ENCODE peak calls at places on chromosomes 7 and 10, in eight cellular contexts. One of them, this sample, is unnamed.

GRCh38 chr7:124692420-124692819 is 73.2 kb downstream of the GPR37 start:
- DNase-seq in AG09319: no peak
- DNase-seq in esophagus squamous epithelium: no peak
- DNase-seq in ovary: no peak
- DNase-seq in heart left ventricle: no peak
- DNase-seq in PC-9: no peak
- DNase-seq in hepatocyte: no peak
- DNase-seq in fibroblast of villous mesenchyme: no peak
- DNase-seq in this sample: no peak

GRCh38 chr7:101075646-101076045 is 9.6 kb upstream of the TRIM56 start:
- DNase-seq in heart left ventricle: no peak
- DNase-seq in hepatocyte: no peak
- DNase-seq in AG09319: no peak
- DNase-seq in esophagus squamous epithelium: no peak
- DNase-seq in ovary: no peak
- DNase-seq in fibroblast of villous mesenchyme: no peak
- DNase-seq in PC-9: no peak
- DNase-seq in this sample: no peak

GRCh38 chr7:158428131-158428841 is 159.3 kb downstream of the PTPRN2 start:
- DNase-seq in hepatocyte: no peak
- DNase-seq in esophagus squamous epithelium: no peak
- DNase-seq in AG09319: no peak
- DNase-seq in ovary: no peak
- DNase-seq in fibroblast of villous mesenchyme: no peak
- DNase-seq in heart left ventricle: no peak
- DNase-seq in PC-9: no peak
- DNase-seq in this sample: no peak

GRCh38 chr7:110084177-110084807 is 1006.6 kb upstream of the LRRN3 start:
- DNase-seq in ovary: no peak
- DNase-seq in fibroblast of villous mesenchyme: no peak
- DNase-seq in AG09319: no peak
- DNase-seq in esophagus squamous epithelium: no peak
- DNase-seq in PC-9: no peak
- DNase-seq in heart left ventricle: no peak
- DNase-seq in hepatocyte: peak; percentile 24
- DNase-seq in this sample: no peak

GRCh38 chr7:16668049-16668858 is 22.3 kb downstream of the BZW2 start:
- DNase-seq in hepatocyte: peak; percentile 91
- DNase-seq in esophagus squamous epithelium: no peak
- DNase-seq in AG09319: peak; percentile 96
- DNase-seq in fibroblast of villous mesenchyme: peak; percentile 100
- DNase-seq in PC-9: peak; percentile 100
- DNase-seq in ovary: peak; percentile 24
- DNase-seq in heart left ventricle: peak; percentile 79
- DNase-seq in this sample: no peak

GRCh38 chr7:84799131-84799530 is 387.7 kb downstream of the SEMA3D start:
- DNase-seq in ovary: no peak
- DNase-seq in heart left ventricle: no peak
- DNase-seq in esophagus squamous epithelium: no peak
- DNase-seq in hepatocyte: peak; percentile 8
- DNase-seq in PC-9: no peak
- DNase-seq in AG09319: no peak
- DNase-seq in fibroblast of villous mesenchyme: no peak
- DNase-seq in this sample: no peak

GRCh38 chr7:36625247-36625646 is 99.0 kb downstream of the AOAH start:
- DNase-seq in AG09319: no peak
- DNase-seq in heart left ventricle: no peak
- DNase-seq in PC-9: no peak
- DNase-seq in hepatocyte: no peak
- DNase-seq in fibroblast of villous mesenchyme: peak; percentile 16
- DNase-seq in esophagus squamous epithelium: no peak
- DNase-seq in ovary: no peak
- DNase-seq in this sample: no peak

GRCh38 chr10:33067917-33068316 is 109.9 kb upstream of the ITGB1 start:
- DNase-seq in PC-9: no peak
- DNase-seq in ovary: no peak
- DNase-seq in esophagus squamous epithelium: no peak
- DNase-seq in heart left ventricle: no peak
- DNase-seq in AG09319: no peak
- DNase-seq in hepatocyte: no peak
- DNase-seq in fibroblast of villous mesenchyme: no peak
- DNase-seq in this sample: no peak

GRCh38 chr10:119602241-119603095 is 5.7 kb upstream of the TIAL1 start:
- DNase-seq in esophagus squamous epithelium: no peak
- DNase-seq in hepatocyte: no peak
- DNase-seq in heart left ventricle: no peak
- DNase-seq in fibroblast of villous mesenchyme: peak; percentile 36
- DNase-seq in AG09319: no peak
- DNase-seq in ovary: no peak
- DNase-seq in PC-9: no peak
- DNase-seq in this sample: peak; percentile 15

GRCh38 chr7:59079-59825 is 133.1 kb upstream of the FAM20C start:
- DNase-seq in PC-9: no peak
- DNase-seq in ovary: peak; percentile 4
- DNase-seq in hepatocyte: no peak
- DNase-seq in fibroblast of villous mesenchyme: no peak
- DNase-seq in heart left ventricle: no peak
- DNase-seq in AG09319: no peak
- DNase-seq in esophagus squamous epithelium: no peak
- DNase-seq in this sample: no peak

GRCh38 chr10:98492763-98493162 is 46.0 kb upstream of the HPS1 start:
- DNase-seq in ovary: no peak
- DNase-seq in hepatocyte: no peak
- DNase-seq in fibroblast of villous mesenchyme: no peak
- DNase-seq in AG09319: no peak
- DNase-seq in heart left ventricle: no peak
- DNase-seq in PC-9: no peak
- DNase-seq in esophagus squamous epithelium: no peak
- DNase-seq in this sample: no peak

GRCh38 chr10:98487692-98488091 is 41.0 kb upstream of the HPS1 start:
- DNase-seq in fibroblast of villous mesenchyme: no peak
- DNase-seq in AG09319: no peak
- DNase-seq in hepatocyte: no peak
- DNase-seq in PC-9: no peak
- DNase-seq in ovary: no peak
- DNase-seq in esophagus squamous epithelium: no peak
- DNase-seq in heart left ventricle: no peak
- DNase-seq in this sample: no peak

GRCh38 chr10:98486421-98486820 is 39.7 kb upstream of the HPS1 start:
- DNase-seq in fibroblast of villous mesenchyme: peak; percentile 74
- DNase-seq in hepatocyte: no peak
- DNase-seq in esophagus squamous epithelium: no peak
- DNase-seq in heart left ventricle: no peak
- DNase-seq in AG09319: no peak
- DNase-seq in PC-9: no peak
- DNase-seq in ovary: no peak
- DNase-seq in this sample: no peak

GRCh38 chr10:98488669-98489430 is 42.1 kb upstream of the HPS1 start:
- DNase-seq in heart left ventricle: no peak
- DNase-seq in PC-9: no peak
- DNase-seq in hepatocyte: no peak
- DNase-seq in esophagus squamous epithelium: no peak
- DNase-seq in AG09319: no peak
- DNase-seq in fibroblast of villous mesenchyme: peak; percentile 55
- DNase-seq in ovary: no peak
- DNase-seq in this sample: no peak

DNA sequence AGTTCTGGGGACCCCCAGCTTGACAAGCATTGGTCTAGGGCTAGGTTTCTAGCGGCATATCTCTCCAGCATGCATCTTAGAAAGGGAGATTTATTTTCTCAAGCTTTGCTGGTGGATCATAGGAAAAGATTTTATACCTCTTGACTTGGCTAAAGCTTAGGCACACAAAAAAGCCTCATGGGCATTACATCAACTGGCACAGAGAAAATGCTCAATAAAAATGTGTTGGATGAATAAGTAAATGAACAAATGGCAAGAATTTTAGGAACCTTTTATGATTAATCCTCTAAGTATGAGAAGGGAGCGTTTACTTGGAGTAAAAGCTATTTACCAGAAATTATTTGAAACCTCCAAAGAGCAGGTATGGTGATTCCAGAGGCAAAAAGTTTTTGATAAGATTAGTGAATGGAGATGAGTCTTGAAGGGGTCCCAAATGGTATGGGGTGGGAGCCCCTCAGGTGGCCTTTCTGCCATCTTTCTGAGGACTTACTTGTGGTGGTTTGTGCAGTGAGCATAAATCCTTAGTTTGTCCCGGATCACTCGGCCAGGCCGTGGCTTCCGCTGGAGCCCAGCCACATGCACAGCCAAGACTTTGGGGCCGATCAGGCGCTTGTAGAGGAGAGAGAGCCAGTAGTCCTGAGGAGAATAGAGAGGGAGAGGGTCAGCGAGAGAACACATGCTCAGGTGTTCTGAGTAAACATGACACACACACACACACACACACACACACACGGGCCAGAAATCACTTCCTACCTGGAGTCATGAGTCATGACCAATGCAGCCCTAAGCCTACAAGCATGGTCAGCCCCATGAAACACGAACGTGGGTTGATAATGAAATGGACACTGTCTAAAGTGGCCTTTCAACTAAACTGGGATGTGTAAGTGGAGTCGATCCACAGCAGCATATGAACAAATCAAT is 43.1 kb upstream of the HPS1 start:
- DNase-seq in heart left ventricle: no peak
- DNase-seq in esophagus squamous epithelium: no peak
- DNase-seq in PC-9: no peak
- DNase-seq in AG09319: no peak
- DNase-seq in hepatocyte: peak; percentile 16
- DNase-seq in ovary: no peak
- DNase-seq in fibroblast of villous mesenchyme: no peak
- DNase-seq in this sample: no peak
- TF ChIP-seq CTCF in heart left ventricle: no peak
- TF ChIP-seq CTCF in esophagus squamous epithelium: no peak
- TF ChIP-seq CTCF in PC-9: no peak
- TF ChIP-seq CTCF in AG09319: no peak
- TF ChIP-seq CTCF in hepatocyte: no peak
- TF ChIP-seq CTCF in ovary: no peak
- TF ChIP-seq CTCF in fibroblast of villous mesenchyme: no peak
- TF ChIP-seq CTCF in this sample: no peak

DNA sequence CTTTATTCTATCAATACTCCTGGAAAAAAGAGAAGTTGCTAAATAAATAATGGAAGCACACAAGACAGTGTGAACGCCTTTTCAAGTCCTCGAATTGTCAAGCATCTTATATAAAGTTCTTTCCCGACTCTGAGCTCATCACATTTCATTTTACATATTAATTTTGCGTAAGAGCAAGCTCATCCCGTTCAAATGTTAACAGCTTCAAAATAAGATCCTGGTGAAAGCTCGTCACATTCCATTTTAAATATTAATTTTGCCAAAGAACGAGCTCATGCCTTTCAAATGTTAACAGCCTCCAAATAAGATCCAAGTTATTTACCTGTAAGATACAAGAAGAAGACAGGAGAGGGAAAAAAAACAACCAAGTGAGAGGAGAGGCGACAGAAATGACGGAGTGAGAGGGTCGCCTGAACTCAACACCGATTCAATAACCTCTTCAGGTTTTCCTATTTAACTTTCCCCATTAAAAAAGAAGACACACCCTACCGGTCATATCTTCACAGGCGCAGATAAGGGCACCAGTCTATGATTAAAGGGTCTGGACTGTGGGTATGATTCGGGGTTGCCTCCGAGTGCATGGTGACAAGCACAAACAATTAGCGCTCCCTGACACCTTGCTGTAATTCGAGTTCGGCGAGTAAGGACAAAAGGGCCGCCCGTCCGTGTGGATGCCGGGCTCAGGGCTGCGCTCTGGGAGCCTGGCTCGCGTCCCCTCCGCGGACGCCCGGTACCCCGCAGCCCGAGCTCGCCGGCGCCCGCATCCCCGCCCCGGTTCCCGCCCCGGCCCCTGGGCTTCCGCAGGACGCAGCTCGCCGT is 111.7 kb upstream of the RHEB start:
- DNase-seq in hepatocyte: no peak
- DNase-seq in fibroblast of villous mesenchyme: peak; percentile 47
- DNase-seq in PC-9: peak; percentile 73
- DNase-seq in AG09319: no peak
- DNase-seq in esophagus squamous epithelium: no peak
- DNase-seq in heart left ventricle: no peak
- DNase-seq in ovary: no peak
- DNase-seq in this sample: no peak
- TF ChIP-seq CTCF in hepatocyte: no peak
- TF ChIP-seq CTCF in fibroblast of villous mesenchyme: peak; percentile 19
- TF ChIP-seq CTCF in PC-9: peak; percentile 17
- TF ChIP-seq CTCF in AG09319: no peak
- TF ChIP-seq CTCF in esophagus squamous epithelium: no peak
- TF ChIP-seq CTCF in heart left ventricle: no peak
- TF ChIP-seq CTCF in ovary: no peak
- TF ChIP-seq CTCF in this sample: no peak

GRCh38 chr7:133408212-133408611 is 155.3 kb downstream of the EXOC4 start:
- DNase-seq in AG09319: no peak
- DNase-seq in heart left ventricle: no peak
- DNase-seq in hepatocyte: no peak
- DNase-seq in fibroblast of villous mesenchyme: no peak
- DNase-seq in esophagus squamous epithelium: no peak
- DNase-seq in ovary: no peak
- DNase-seq in PC-9: no peak
- DNase-seq in this sample: no peak

GRCh38 chr7:133411402-133411801 is 158.5 kb downstream of the EXOC4 start:
- DNase-seq in fibroblast of villous mesenchyme: no peak
- DNase-seq in hepatocyte: no peak
- DNase-seq in heart left ventricle: no peak
- DNase-seq in PC-9: no peak
- DNase-seq in AG09319: no peak
- DNase-seq in ovary: no peak
- DNase-seq in esophagus squamous epithelium: no peak
- DNase-seq in this sample: no peak

GRCh38 chr7:133409421-133409820 is 156.5 kb downstream of the EXOC4 start:
- DNase-seq in heart left ventricle: no peak
- DNase-seq in PC-9: no peak
- DNase-seq in hepatocyte: no peak
- DNase-seq in esophagus squamous epithelium: no peak
- DNase-seq in AG09319: no peak
- DNase-seq in ovary: no peak
- DNase-seq in fibroblast of villous mesenchyme: no peak
- DNase-seq in this sample: no peak

GRCh38 chr7:133412942-133413341 is 160.1 kb downstream of the EXOC4 start:
- DNase-seq in hepatocyte: no peak
- DNase-seq in esophagus squamous epithelium: no peak
- DNase-seq in heart left ventricle: no peak
- DNase-seq in AG09319: no peak
- DNase-seq in ovary: no peak
- DNase-seq in PC-9: no peak
- DNase-seq in fibroblast of villous mesenchyme: no peak
- DNase-seq in this sample: no peak
- TF ChIP-seq CTCF in hepatocyte: peak; percentile 4
- TF ChIP-seq CTCF in esophagus squamous epithelium: no peak
- TF ChIP-seq CTCF in heart left ventricle: no peak
- TF ChIP-seq CTCF in AG09319: no peak
- TF ChIP-seq CTCF in ovary: no peak
- TF ChIP-seq CTCF in PC-9: no peak
- TF ChIP-seq CTCF in fibroblast of villous mesenchyme: no peak
- TF ChIP-seq CTCF in this sample: no peak

DNA sequence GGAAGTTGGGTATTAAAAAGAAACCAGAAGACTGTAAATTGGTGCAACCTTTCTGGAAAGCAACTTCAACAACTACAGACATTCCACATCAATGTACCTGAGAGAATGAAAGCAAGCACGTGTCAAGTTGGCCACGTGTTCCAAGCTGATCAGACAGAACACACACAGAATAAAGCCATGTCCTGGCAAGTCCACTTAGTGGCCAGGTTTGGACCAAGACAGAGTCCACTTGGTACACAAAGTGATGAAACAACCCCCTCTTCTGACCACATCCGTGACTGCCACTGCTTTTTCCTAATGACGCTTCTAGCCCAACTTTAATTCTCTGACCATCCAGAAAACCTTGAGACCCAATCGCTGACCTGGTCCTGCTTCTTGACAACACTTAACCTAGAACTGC is 109.4 kb downstream of the ABLIM1 start:
- DNase-seq in heart left ventricle: peak; percentile 37
- DNase-seq in ovary: peak; percentile 66
- DNase-seq in hepatocyte: peak; percentile 56
- DNase-seq in fibroblast of villous mesenchyme: peak; percentile 70
- DNase-seq in PC-9: no peak
- DNase-seq in esophagus squamous epithelium: no peak
- DNase-seq in AG09319: peak; percentile 25
- DNase-seq in this sample: no peak
- TF ChIP-seq CTCF in heart left ventricle: peak; percentile 51
- TF ChIP-seq CTCF in ovary: peak; percentile 76
- TF ChIP-seq CTCF in hepatocyte: peak; percentile 55
- TF ChIP-seq CTCF in fibroblast of villous mesenchyme: peak; percentile 71
- TF ChIP-seq CTCF in PC-9: no peak
- TF ChIP-seq CTCF in esophagus squamous epithelium: peak; percentile 34
- TF ChIP-seq CTCF in AG09319: peak; percentile 74
- TF ChIP-seq CTCF in this sample: peak; percentile 55

This sample was measured in CD4-positive, alpha-beta T cell.